ENCODE peak calls at places on chromosomes 16 and 17, in six cellular contexts. G, I, Y, E, Q and D are unnamed samples.

GRCh38 chr16:48629016-48629415 is 19.0 kb upstream of the N4BP1 start:
- DNase-seq in G (no peak), I (no peak), Y (no peak), E (no peak), Q (no peak), D (no peak)

GRCh38 chr17:49717371-49717841 is 9.6 kb upstream of the SLC35B1 start:
- DNase-seq in G (no peak), I (no peak), Y (no peak), E (no peak), Q (no peak), D (no peak)

GRCh38 chr16:25134306-25134705 is 22.8 kb downstream of the LCMT1 start:
- DNase-seq in G (no peak), I (no peak), Y (no peak), E (no peak), Q (no peak), D (no peak)

GRCh38 chr17:40515491-40516041 is 14.1 kb upstream of the TNS4 start:
- DNase-seq in G (no peak), I (no peak), Y (no peak), E (no peak), Q (no peak), D (no peak)

GRCh38 chr17:36705651-36706436 is 104.5 kb downstream of the MRM1 start:
- DNase-seq in G (no peak), I (no peak), Y (peak), E (peak), Q (peak), D (peak)

GRCh38 chr17:78419970-78420820 is 41.7 kb downstream of the PGS1 start:
- DNase-seq in G (no peak), I (no peak), Y (no peak), E (no peak), Q (no peak), D (no peak)

GRCh38 chr16:80743772-80744171 is 60.6 kb downstream of the CDYL2 start:
- DNase-seq in G (no peak), I (no peak), Y (no peak), E (no peak), Q (no peak), D (no peak)

GRCh38 chr16:3113765-3114479 is 1.5 kb downstream of the ZNF205 start:
- DNase-seq in G (no peak), I (no peak), Y (no peak), E (no peak), Q (peak), D (peak)

GRCh38 chr16:84138824-84139627 is 6.0 kb downstream of the HSDL1 start:
- DNase-seq in G (peak), I (no peak), Y (peak), E (peak), Q (peak), D (no peak)

GRCh38 chr17:34401165-34401564 is 38.1 kb upstream of the CCL1 start:
- DNase-seq in G (no peak), I (no peak), Y (no peak), E (no peak), Q (no peak), D (no peak)

GRCh38 chr17:17605747-17606083 is 14.2 kb upstream of the PEMT start:
- DNase-seq in G (no peak), I (no peak), Y (no peak), E (no peak), Q (no peak), D (no peak)

GRCh38 chr16:13186813-13187212 is 285.4 kb downstream of the SHISA9 start:
- DNase-seq in G (no peak), I (no peak), Y (no peak), E (peak), Q (no peak), D (no peak)

GRCh38 chr16:22233050-22233405 is 26.9 kb downstream of the EEF2K start:
- DNase-seq in G (no peak), I (no peak), Y (no peak), E (no peak), Q (no peak), D (no peak)

GRCh38 chr17:72145972-72146755 is 25.3 kb downstream of the SOX9 start:
- DNase-seq in G (no peak), I (no peak), Y (no peak), E (no peak), Q (no peak), D (no peak)

GRCh38 chr17:15490634-15491261 is 23.3 kb upstream of the CDRT4 start:
- DNase-seq in G (no peak), I (peak), Y (no peak), E (no peak), Q (peak), D (no peak)

GRCh38 chr17:27586203-27586701 is 44.7 kb upstream of the LGALS9 start:
- DNase-seq in G (no peak), I (no peak), Y (no peak), E (no peak), Q (no peak), D (no peak)

GRCh38 chr16:67246081-67246944 is 968 bp downstream of the FHOD1 start:
- DNase-seq in G (no peak), I (peak), Y (peak), E (peak), Q (peak), D (peak)

GRCh38 chr17:80586464-80587228 is 42.0 kb downstream of the RPTOR start:
- DNase-seq in G (no peak), I (no peak), Y (no peak), E (no peak), Q (no peak), D (no peak)

GRCh38 chr17:9401434-9401833 is 174.2 kb downstream of the STX8 start:
- DNase-seq in G (no peak), I (no peak), Y (no peak), E (no peak), Q (no peak), D (no peak)

GRCh38 chr16:10531582-10531981 is 48.8 kb downstream of the EMP2 start:
- DNase-seq in G (no peak), I (no peak), Y (no peak), E (no peak), Q (no peak), D (no peak)

GRCh38 chr17:38352245-38353083 is 820 bp downstream of the SOCS7 start:
- DNase-seq in G (no peak), I (no peak), Y (no peak), E (no peak), Q (peak), D (no peak)

GRCh38 chr17:57552114-57552601 is 192.9 kb downstream of the CCDC182 start:
- DNase-seq in G (no peak), I (no peak), Y (peak), E (no peak), Q (peak), D (peak)

DNA sequence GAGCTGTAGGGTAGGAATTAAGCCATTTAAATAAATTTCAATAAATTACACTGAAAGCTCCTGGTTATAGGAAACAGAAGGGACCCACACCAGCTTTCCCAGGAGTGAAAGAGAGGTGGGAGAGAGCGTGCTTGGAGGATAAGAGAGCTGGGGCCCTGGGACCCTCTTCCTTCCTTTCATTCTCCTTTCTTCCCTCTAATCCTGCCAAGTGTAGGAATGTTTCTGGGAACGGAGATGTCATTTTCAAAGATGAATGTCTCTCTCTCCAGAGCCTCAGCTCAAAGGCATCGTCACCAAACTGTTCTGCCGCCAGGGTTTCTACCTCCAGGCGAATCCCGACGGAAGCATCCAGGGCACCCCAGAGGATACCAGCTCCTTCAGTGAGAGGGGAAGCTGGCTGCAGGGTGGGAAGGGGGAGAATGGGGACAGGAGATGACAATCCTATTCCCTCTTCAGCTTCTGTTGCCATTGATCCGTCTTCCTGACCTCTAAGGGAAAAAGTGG is 1.9 kb downstream of the FGF11 start:
- DNase-seq in G (no peak), I (no peak), Y (no peak), E (no peak), Q (no peak), D (no peak)
- TF ChIP-seq TAF1 in G (no peak), I (no peak), Y (no peak), E (no peak), Q (no peak), D (no peak)

GRCh38 chr16:90078594-90078895 is 1.4 kb upstream of the PRDM7 start:
- DNase-seq in G (no peak), I (no peak), Y (no peak), E (no peak), Q (no peak), D (no peak)

GRCh38 chr16:90077757-90078593 is 844 bp upstream of the PRDM7 start:
- DNase-seq in G (no peak), I (no peak), Y (peak), E (no peak), Q (peak), D (no peak)

GRCh38 chr16:90081606-90081970 is 4.5 kb upstream of the PRDM7 start:
- DNase-seq in G (no peak), I (no peak), Y (no peak), E (no peak), Q (no peak), D (no peak)

GRCh38 chr16:90072442-90073105 is 4.6 kb downstream of the PRDM7 start:
- DNase-seq in G (no peak), I (no peak), Y (no peak), E (no peak), Q (no peak), D (no peak)

DNA sequence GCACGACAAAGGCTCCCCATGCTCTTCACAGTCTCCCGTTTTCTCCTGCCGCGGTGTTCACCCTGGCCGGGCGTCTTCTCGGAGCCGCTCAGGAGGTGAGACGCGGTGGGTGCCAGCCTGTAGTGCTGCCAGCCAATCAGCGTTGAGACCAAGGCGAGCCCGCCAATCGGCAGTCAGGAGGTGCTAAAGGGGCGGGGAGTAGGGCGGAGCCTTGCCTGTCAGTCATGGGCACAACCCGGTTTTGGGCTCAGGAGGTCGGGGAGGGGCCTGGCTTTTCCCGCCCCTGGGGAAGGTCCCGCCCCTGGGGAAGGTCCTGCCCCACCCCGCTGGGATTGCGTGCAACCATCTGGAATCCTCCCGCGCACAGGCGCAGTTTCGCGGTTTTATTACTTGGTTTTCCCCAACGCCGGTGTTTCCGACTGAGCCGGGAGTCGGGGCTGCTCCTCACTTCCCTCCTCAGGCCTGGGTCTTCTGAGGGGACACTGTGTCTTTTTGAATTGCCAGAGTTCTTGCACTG is at the start of gene PRDM7:
- DNase-seq in G (peak), I (peak), Y (peak), E (peak), Q (peak), D (peak)
- TF ChIP-seq POLR2A in G (no peak), I (peak), Y (no peak), E (no peak), Q (peak), D (no peak)

GRCh38 chr17:76125391-76125675 is 15.7 kb downstream of the FOXJ1 start:
- DNase-seq in G (no peak), I (no peak), Y (no peak), E (no peak), Q (no peak), D (no peak)

GRCh38 chr17:76123127-76123499 is 17.9 kb downstream of the FOXJ1 start:
- DNase-seq in G (no peak), I (no peak), Y (no peak), E (no peak), Q (no peak), D (no peak)

GRCh38 chr17:76125922-76126321 is 15.1 kb downstream of the FOXJ1 start:
- DNase-seq in G (no peak), I (no peak), Y (no peak), E (no peak), Q (no peak), D (no peak)

GRCh38 chr17:76123749-76124581 is 17.1 kb downstream of the FOXJ1 start:
- DNase-seq in G (no peak), I (no peak), Y (no peak), E (no peak), Q (no peak), D (peak)

DNA sequence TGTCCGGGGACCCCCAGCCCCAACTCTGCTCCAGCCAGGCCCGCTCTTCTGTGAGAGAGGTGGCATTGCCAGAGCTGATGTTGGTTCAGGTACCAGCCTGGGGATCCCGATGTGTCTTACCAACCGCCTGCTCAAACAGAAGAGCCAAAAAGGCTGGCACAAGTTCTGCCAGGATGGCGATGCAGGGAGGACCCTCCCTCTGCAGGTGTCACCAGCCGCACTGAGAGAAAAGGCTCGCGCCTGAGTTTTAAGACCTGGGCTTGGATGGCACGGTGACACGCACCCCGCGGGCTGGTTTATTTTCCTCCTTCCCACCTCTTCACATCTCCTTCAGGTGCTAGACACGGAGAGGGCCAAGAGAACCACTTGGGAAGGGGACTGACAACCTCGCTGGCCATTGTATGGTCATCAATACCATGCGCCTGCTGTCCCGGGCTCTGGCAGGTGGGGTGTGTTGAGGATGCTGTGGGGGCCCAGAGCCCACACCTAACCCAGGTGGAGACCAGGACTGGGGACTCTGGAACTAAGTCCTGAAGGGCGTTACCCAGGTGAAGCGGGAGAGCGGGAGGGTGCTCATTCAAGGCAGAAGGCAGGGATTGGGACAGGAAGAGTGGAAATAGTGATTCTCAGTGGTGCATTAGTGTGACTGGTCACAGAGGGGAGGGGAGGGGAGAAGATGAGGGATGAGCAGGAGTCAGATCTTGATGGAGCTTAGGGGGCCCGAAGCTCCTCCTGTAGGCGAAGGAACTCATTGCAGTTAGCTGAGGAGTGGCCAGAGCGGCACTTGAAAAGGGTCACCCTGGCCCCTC is 16.3 kb downstream of the FOXJ1 start:
- DNase-seq in G (no peak), I (no peak), Y (peak), E (no peak), Q (peak), D (no peak)
- TF ChIP-seq TAF1 in G (no peak), I (no peak), Y (no peak), E (no peak), Q (no peak), D (no peak)

GRCh38 chr16:75764154-75764768 is 38.0 kb upstream of the CPHXL start:
- DNase-seq in G (peak), I (peak), Y (peak), E (peak), Q (peak), D (peak)
- TF ChIP-seq POLR2A in G (no peak), I (no peak), Y (no peak), E (no peak), Q (no peak), D (no peak)

DNA sequence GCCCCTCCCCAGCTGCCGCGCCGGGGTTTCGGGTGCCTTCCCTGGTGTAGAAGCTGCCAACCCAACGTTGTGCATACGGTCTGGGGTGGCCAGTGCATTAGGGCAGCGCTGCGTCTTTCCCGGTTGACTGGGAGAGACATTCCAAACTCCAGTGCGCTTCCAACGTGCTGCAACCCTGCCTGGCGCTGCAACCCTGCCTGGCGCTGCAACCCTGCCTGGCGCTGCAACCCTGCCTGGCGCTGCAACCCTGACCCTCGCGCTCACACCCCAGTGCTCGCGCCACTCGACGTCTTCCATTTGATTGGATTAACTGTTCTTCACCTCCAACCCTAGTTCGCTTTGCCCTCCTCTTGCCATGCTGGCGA is 488 bp upstream of the HAP1 start:
- DNase-seq in G (no peak), I (no peak), Y (no peak), E (no peak), Q (no peak), D (no peak)
- TF ChIP-seq TAF1 in G (no peak), I (no peak), Y (no peak), E (no peak), Q (no peak), D (no peak)

GRCh38 chr17:67982686-67983085 is 13.6 kb downstream of the C17orf58 start:
- DNase-seq in G (no peak), I (no peak), Y (no peak), E (no peak), Q (no peak), D (no peak)
- TF ChIP-seq POLR2A in G (no peak), I (no peak), Y (no peak), E (no peak), Q (no peak), D (no peak)

GRCh38 chr17:74132354-74132753 is 71.1 kb upstream of the RPL38 start:
- DNase-seq in G (no peak), I (no peak), Y (no peak), E (no peak), Q (no peak), D (no peak)
- TF ChIP-seq TAF1 in G (no peak), I (no peak), Y (no peak), E (no peak), Q (no peak), D (no peak)

GRCh38 chr17:67475161-67475887 is 98.2 kb downstream of the PITPNC1 start:
- DNase-seq in G (peak), I (peak), Y (peak), E (peak), Q (no peak), D (peak)
- TF ChIP-seq POLR2A in G (peak), I (no peak), Y (no peak), E (no peak), Q (no peak), D (no peak)

GRCh38 chr17:69949931-69950330 is 125.1 kb upstream of the KCNJ16 start:
- DNase-seq in G (no peak), I (no peak), Y (no peak), E (no peak), Q (no peak), D (no peak)

GRCh38 chr17:69954241-69954933 is 120.6 kb upstream of the KCNJ16 start:
- DNase-seq in G (no peak), I (no peak), Y (no peak), E (no peak), Q (no peak), D (no peak)

GRCh38 chr17:69947027-69947759 is 127.8 kb upstream of the KCNJ16 start:
- DNase-seq in G (no peak), I (no peak), Y (no peak), E (no peak), Q (no peak), D (no peak)

GRCh38 chr17:69948406-69948805 is 126.6 kb upstream of the KCNJ16 start:
- DNase-seq in G (no peak), I (no peak), Y (no peak), E (no peak), Q (no peak), D (no peak)

GRCh38 chr17:69951058-69951457 is 124.0 kb upstream of the KCNJ16 start:
- DNase-seq in G (no peak), I (no peak), Y (no peak), E (no peak), Q (no peak), D (no peak)
- TF ChIP-seq TAF1 in G (no peak), I (no peak), Y (no peak), E (no peak), Q (no peak), D (no peak)